ENCODE peak calls at places on chromosome 22, in seven cellular contexts. One of them, this sample, is unnamed.

GRCh38 chr22:46794067-46794466 is 31.6 kb downstream of the TBC1D22A start:
- DNase-seq in thoracic aorta: no peak
- DNase-seq in naive thymus-derived CD8-positive, alpha-beta T cell: no peak
- DNase-seq in NCI-H1105: no peak
- DNase-seq in activated CD4-positive, alpha-beta T cell treated with anti-CD3 and anti-CD28 coated beads for 24 hours: no peak
- DNase-seq in cardiac fibroblast: no peak
- DNase-seq in stimulated activated CD8-positive, alpha-beta memory T cell treated with anti-CD3 and anti-CD28 coated beads, Interleukin-4, amount 100 ng/mL, for 4 hours: no peak
- DNase-seq in this sample: no peak

GRCh38 chr22:20430641-20431519 is 6.7 kb downstream of the SCARF2 start:
- DNase-seq in thoracic aorta: no peak
- DNase-seq in cardiac fibroblast: no peak
- DNase-seq in NCI-H1105: peak; percentile 51
- DNase-seq in stimulated activated CD8-positive, alpha-beta memory T cell treated with anti-CD3 and anti-CD28 coated beads, Interleukin-4, amount 100 ng/mL, for 4 hours: no peak
- DNase-seq in naive thymus-derived CD8-positive, alpha-beta T cell: peak; percentile 43
- DNase-seq in activated CD4-positive, alpha-beta T cell treated with anti-CD3 and anti-CD28 coated beads for 24 hours: no peak
- DNase-seq in this sample: peak; percentile 96

GRCh38 chr22:43828711-43829447 is 16.8 kb upstream of the EFCAB6 start:
- DNase-seq in cardiac fibroblast: peak; percentile 66
- DNase-seq in activated CD4-positive, alpha-beta T cell treated with anti-CD3 and anti-CD28 coated beads for 24 hours: no peak
- DNase-seq in NCI-H1105: no peak
- DNase-seq in stimulated activated CD8-positive, alpha-beta memory T cell treated with anti-CD3 and anti-CD28 coated beads, Interleukin-4, amount 100 ng/mL, for 4 hours: no peak
- DNase-seq in naive thymus-derived CD8-positive, alpha-beta T cell: no peak
- DNase-seq in thoracic aorta: no peak
- DNase-seq in this sample: no peak

GRCh38 chr22:42651134-42651533 is 1.9 kb upstream of the CYB5R3 start:
- DNase-seq in naive thymus-derived CD8-positive, alpha-beta T cell: no peak
- DNase-seq in thoracic aorta: no peak
- DNase-seq in NCI-H1105: no peak
- DNase-seq in activated CD4-positive, alpha-beta T cell treated with anti-CD3 and anti-CD28 coated beads for 24 hours: no peak
- DNase-seq in stimulated activated CD8-positive, alpha-beta memory T cell treated with anti-CD3 and anti-CD28 coated beads, Interleukin-4, amount 100 ng/mL, for 4 hours: no peak
- DNase-seq in cardiac fibroblast: peak; percentile 26
- DNase-seq in this sample: no peak

GRCh38 chr22:23834830-23835772 is 3.7 kb downstream of the DERL3 start:
- DNase-seq in naive thymus-derived CD8-positive, alpha-beta T cell: no peak
- DNase-seq in activated CD4-positive, alpha-beta T cell treated with anti-CD3 and anti-CD28 coated beads for 24 hours: no peak
- DNase-seq in NCI-H1105: no peak
- DNase-seq in thoracic aorta: no peak
- DNase-seq in stimulated activated CD8-positive, alpha-beta memory T cell treated with anti-CD3 and anti-CD28 coated beads, Interleukin-4, amount 100 ng/mL, for 4 hours: no peak
- DNase-seq in cardiac fibroblast: no peak
- DNase-seq in this sample: no peak

GRCh38 chr22:44842417-44842816 is 90.0 kb downstream of the ARHGAP8 start:
- DNase-seq in cardiac fibroblast: no peak
- DNase-seq in NCI-H1105: no peak
- DNase-seq in stimulated activated CD8-positive, alpha-beta memory T cell treated with anti-CD3 and anti-CD28 coated beads, Interleukin-4, amount 100 ng/mL, for 4 hours: no peak
- DNase-seq in activated CD4-positive, alpha-beta T cell treated with anti-CD3 and anti-CD28 coated beads for 24 hours: no peak
- DNase-seq in thoracic aorta: no peak
- DNase-seq in naive thymus-derived CD8-positive, alpha-beta T cell: no peak
- DNase-seq in this sample: no peak

GRCh38 chr22:38796262-38796957 is 2.5 kb upstream of the DNAL4 start:
- DNase-seq in naive thymus-derived CD8-positive, alpha-beta T cell: no peak
- DNase-seq in thoracic aorta: no peak
- DNase-seq in stimulated activated CD8-positive, alpha-beta memory T cell treated with anti-CD3 and anti-CD28 coated beads, Interleukin-4, amount 100 ng/mL, for 4 hours: no peak
- DNase-seq in activated CD4-positive, alpha-beta T cell treated with anti-CD3 and anti-CD28 coated beads for 24 hours: no peak
- DNase-seq in NCI-H1105: no peak
- DNase-seq in cardiac fibroblast: peak; percentile 56
- DNase-seq in this sample: no peak

GRCh38 chr22:17980013-17980510 is 44.3 kb downstream of the MICAL3 start:
- DNase-seq in cardiac fibroblast: no peak
- DNase-seq in NCI-H1105: no peak
- DNase-seq in thoracic aorta: no peak
- DNase-seq in activated CD4-positive, alpha-beta T cell treated with anti-CD3 and anti-CD28 coated beads for 24 hours: no peak
- DNase-seq in naive thymus-derived CD8-positive, alpha-beta T cell: no peak
- DNase-seq in stimulated activated CD8-positive, alpha-beta memory T cell treated with anti-CD3 and anti-CD28 coated beads, Interleukin-4, amount 100 ng/mL, for 4 hours: no peak
- DNase-seq in this sample: no peak

GRCh38 chr22:28544431-28544868 is 135.2 kb downstream of the TTC28 start:
- DNase-seq in naive thymus-derived CD8-positive, alpha-beta T cell: no peak
- DNase-seq in thoracic aorta: no peak
- DNase-seq in stimulated activated CD8-positive, alpha-beta memory T cell treated with anti-CD3 and anti-CD28 coated beads, Interleukin-4, amount 100 ng/mL, for 4 hours: no peak
- DNase-seq in activated CD4-positive, alpha-beta T cell treated with anti-CD3 and anti-CD28 coated beads for 24 hours: no peak
- DNase-seq in NCI-H1105: no peak
- DNase-seq in cardiac fibroblast: peak; percentile 3
- DNase-seq in this sample: no peak

GRCh38 chr22:23829845-23830372 is 8.9 kb downstream of the DERL3 start:
- DNase-seq in NCI-H1105: no peak
- DNase-seq in thoracic aorta: no peak
- DNase-seq in cardiac fibroblast: peak; percentile 82
- DNase-seq in stimulated activated CD8-positive, alpha-beta memory T cell treated with anti-CD3 and anti-CD28 coated beads, Interleukin-4, amount 100 ng/mL, for 4 hours: no peak
- DNase-seq in activated CD4-positive, alpha-beta T cell treated with anti-CD3 and anti-CD28 coated beads for 24 hours: no peak
- DNase-seq in naive thymus-derived CD8-positive, alpha-beta T cell: no peak
- DNase-seq in this sample: no peak

GRCh38 chr22:39625554-39626537 is 55.3 kb downstream of the CACNA1I start:
- DNase-seq in stimulated activated CD8-positive, alpha-beta memory T cell treated with anti-CD3 and anti-CD28 coated beads, Interleukin-4, amount 100 ng/mL, for 4 hours: no peak
- DNase-seq in cardiac fibroblast: no peak
- DNase-seq in thoracic aorta: no peak
- DNase-seq in NCI-H1105: no peak
- DNase-seq in activated CD4-positive, alpha-beta T cell treated with anti-CD3 and anti-CD28 coated beads for 24 hours: no peak
- DNase-seq in naive thymus-derived CD8-positive, alpha-beta T cell: no peak
- DNase-seq in this sample: no peak

GRCh38 chr22:30649430-30650007 is 13.9 kb downstream of the SLC35E4 start:
- DNase-seq in NCI-H1105: no peak
- DNase-seq in cardiac fibroblast: peak; percentile 88
- DNase-seq in stimulated activated CD8-positive, alpha-beta memory T cell treated with anti-CD3 and anti-CD28 coated beads, Interleukin-4, amount 100 ng/mL, for 4 hours: peak; percentile 65
- DNase-seq in activated CD4-positive, alpha-beta T cell treated with anti-CD3 and anti-CD28 coated beads for 24 hours: peak; percentile 81
- DNase-seq in thoracic aorta: no peak
- DNase-seq in naive thymus-derived CD8-positive, alpha-beta T cell: no peak
- DNase-seq in this sample: no peak

GRCh38 chr22:20156611-20157415 is 6.0 kb upstream of the CCDC188 start:
- DNase-seq in activated CD4-positive, alpha-beta T cell treated with anti-CD3 and anti-CD28 coated beads for 24 hours: peak; percentile 85
- DNase-seq in stimulated activated CD8-positive, alpha-beta memory T cell treated with anti-CD3 and anti-CD28 coated beads, Interleukin-4, amount 100 ng/mL, for 4 hours: peak; percentile 93
- DNase-seq in NCI-H1105: peak; percentile 63
- DNase-seq in naive thymus-derived CD8-positive, alpha-beta T cell: peak; percentile 82
- DNase-seq in cardiac fibroblast: peak; percentile 78
- DNase-seq in thoracic aorta: peak; percentile 36
- DNase-seq in this sample: peak; percentile 96

GRCh38 chr22:43000441-43001175 is 14.3 kb downstream of the PACSIN2 start:
- DNase-seq in activated CD4-positive, alpha-beta T cell treated with anti-CD3 and anti-CD28 coated beads for 24 hours: peak; percentile 30
- DNase-seq in NCI-H1105: no peak
- DNase-seq in naive thymus-derived CD8-positive, alpha-beta T cell: no peak
- DNase-seq in cardiac fibroblast: peak; percentile 63
- DNase-seq in thoracic aorta: no peak
- DNase-seq in stimulated activated CD8-positive, alpha-beta memory T cell treated with anti-CD3 and anti-CD28 coated beads, Interleukin-4, amount 100 ng/mL, for 4 hours: no peak
- DNase-seq in this sample: no peak

GRCh38 chr22:31895317-31896133 is 48.8 kb upstream of the YWHAH start:
- DNase-seq in NCI-H1105: no peak
- DNase-seq in naive thymus-derived CD8-positive, alpha-beta T cell: no peak
- DNase-seq in cardiac fibroblast: no peak
- DNase-seq in thoracic aorta: no peak
- DNase-seq in activated CD4-positive, alpha-beta T cell treated with anti-CD3 and anti-CD28 coated beads for 24 hours: no peak
- DNase-seq in stimulated activated CD8-positive, alpha-beta memory T cell treated with anti-CD3 and anti-CD28 coated beads, Interleukin-4, amount 100 ng/mL, for 4 hours: no peak
- DNase-seq in this sample: no peak

GRCh38 chr22:44676441-44677298 is 25.3 kb upstream of the PRR5 start:
- DNase-seq in naive thymus-derived CD8-positive, alpha-beta T cell: no peak
- DNase-seq in stimulated activated CD8-positive, alpha-beta memory T cell treated with anti-CD3 and anti-CD28 coated beads, Interleukin-4, amount 100 ng/mL, for 4 hours: no peak
- DNase-seq in thoracic aorta: no peak
- DNase-seq in cardiac fibroblast: no peak
- DNase-seq in activated CD4-positive, alpha-beta T cell treated with anti-CD3 and anti-CD28 coated beads for 24 hours: no peak
- DNase-seq in NCI-H1105: no peak
- DNase-seq in this sample: peak; percentile 55

GRCh38 chr22:26656896-26657851 is at the start of gene MIAT:
- DNase-seq in thoracic aorta: no peak
- DNase-seq in NCI-H1105: peak; percentile 36
- DNase-seq in activated CD4-positive, alpha-beta T cell treated with anti-CD3 and anti-CD28 coated beads for 24 hours: no peak
- DNase-seq in cardiac fibroblast: peak; percentile 23
- DNase-seq in naive thymus-derived CD8-positive, alpha-beta T cell: peak; percentile 64
- DNase-seq in stimulated activated CD8-positive, alpha-beta memory T cell treated with anti-CD3 and anti-CD28 coated beads, Interleukin-4, amount 100 ng/mL, for 4 hours: no peak
- DNase-seq in this sample: no peak

GRCh38 chr22:21762712-21763581 is 27.4 kb upstream of the YPEL1 start:
- DNase-seq in cardiac fibroblast: no peak
- DNase-seq in activated CD4-positive, alpha-beta T cell treated with anti-CD3 and anti-CD28 coated beads for 24 hours: peak; percentile 39
- DNase-seq in thoracic aorta: no peak
- DNase-seq in NCI-H1105: no peak
- DNase-seq in stimulated activated CD8-positive, alpha-beta memory T cell treated with anti-CD3 and anti-CD28 coated beads, Interleukin-4, amount 100 ng/mL, for 4 hours: no peak
- DNase-seq in naive thymus-derived CD8-positive, alpha-beta T cell: no peak
- DNase-seq in this sample: no peak

GRCh38 chr22:43060213-43060612 is 29.0 kb downstream of the TTLL1 start:
- DNase-seq in naive thymus-derived CD8-positive, alpha-beta T cell: peak; percentile 11
- DNase-seq in cardiac fibroblast: peak; percentile 21
- DNase-seq in activated CD4-positive, alpha-beta T cell treated with anti-CD3 and anti-CD28 coated beads for 24 hours: peak; percentile 4
- DNase-seq in thoracic aorta: no peak
- DNase-seq in stimulated activated CD8-positive, alpha-beta memory T cell treated with anti-CD3 and anti-CD28 coated beads, Interleukin-4, amount 100 ng/mL, for 4 hours: no peak
- DNase-seq in NCI-H1105: peak; percentile 18
- DNase-seq in this sample: peak; percentile 64

GRCh38 chr22:44188986-44189630 is 8.4 kb downstream of the PARVG start:
- DNase-seq in NCI-H1105: no peak
- DNase-seq in activated CD4-positive, alpha-beta T cell treated with anti-CD3 and anti-CD28 coated beads for 24 hours: no peak
- DNase-seq in thoracic aorta: no peak
- DNase-seq in stimulated activated CD8-positive, alpha-beta memory T cell treated with anti-CD3 and anti-CD28 coated beads, Interleukin-4, amount 100 ng/mL, for 4 hours: no peak
- DNase-seq in cardiac fibroblast: no peak
- DNase-seq in naive thymus-derived CD8-positive, alpha-beta T cell: no peak
- DNase-seq in this sample: no peak

GRCh38 chr22:37566903-37567798 is 6.9 kb downstream of the CDC42EP1 start:
- DNase-seq in naive thymus-derived CD8-positive, alpha-beta T cell: peak; percentile 80
- DNase-seq in stimulated activated CD8-positive, alpha-beta memory T cell treated with anti-CD3 and anti-CD28 coated beads, Interleukin-4, amount 100 ng/mL, for 4 hours: peak; percentile 86
- DNase-seq in thoracic aorta: no peak
- DNase-seq in NCI-H1105: peak; percentile 40
- DNase-seq in activated CD4-positive, alpha-beta T cell treated with anti-CD3 and anti-CD28 coated beads for 24 hours: peak; percentile 83
- DNase-seq in cardiac fibroblast: peak; percentile 67
- DNase-seq in this sample: peak; percentile 84

GRCh38 chr22:47175761-47176359 is 413.4 kb downstream of the TBC1D22A start:
- DNase-seq in stimulated activated CD8-positive, alpha-beta memory T cell treated with anti-CD3 and anti-CD28 coated beads, Interleukin-4, amount 100 ng/mL, for 4 hours: no peak
- DNase-seq in naive thymus-derived CD8-positive, alpha-beta T cell: no peak
- DNase-seq in thoracic aorta: no peak
- DNase-seq in cardiac fibroblast: no peak
- DNase-seq in NCI-H1105: no peak
- DNase-seq in activated CD4-positive, alpha-beta T cell treated with anti-CD3 and anti-CD28 coated beads for 24 hours: no peak
- DNase-seq in this sample: no peak

GRCh38 chr22:32502346-32502745 is 27.7 kb downstream of the FBXO7 start:
- DNase-seq in thoracic aorta: no peak
- DNase-seq in activated CD4-positive, alpha-beta T cell treated with anti-CD3 and anti-CD28 coated beads for 24 hours: no peak
- DNase-seq in NCI-H1105: no peak
- DNase-seq in cardiac fibroblast: no peak
- DNase-seq in stimulated activated CD8-positive, alpha-beta memory T cell treated with anti-CD3 and anti-CD28 coated beads, Interleukin-4, amount 100 ng/mL, for 4 hours: no peak
- DNase-seq in naive thymus-derived CD8-positive, alpha-beta T cell: no peak
- DNase-seq in this sample: no peak

GRCh38 chr22:42452456-42452855 is 20.3 kb upstream of the NFAM1 start:
- DNase-seq in thoracic aorta: no peak
- DNase-seq in stimulated activated CD8-positive, alpha-beta memory T cell treated with anti-CD3 and anti-CD28 coated beads, Interleukin-4, amount 100 ng/mL, for 4 hours: no peak
- DNase-seq in naive thymus-derived CD8-positive, alpha-beta T cell: no peak
- DNase-seq in cardiac fibroblast: no peak
- DNase-seq in activated CD4-positive, alpha-beta T cell treated with anti-CD3 and anti-CD28 coated beads for 24 hours: no peak
- DNase-seq in NCI-H1105: no peak
- DNase-seq in this sample: no peak

GRCh38 chr22:23722168-23722567 is 28.7 kb downstream of the ZNF70 start:
- DNase-seq in NCI-H1105: no peak
- DNase-seq in cardiac fibroblast: no peak
- DNase-seq in thoracic aorta: no peak
- DNase-seq in activated CD4-positive, alpha-beta T cell treated with anti-CD3 and anti-CD28 coated beads for 24 hours: no peak
- DNase-seq in stimulated activated CD8-positive, alpha-beta memory T cell treated with anti-CD3 and anti-CD28 coated beads, Interleukin-4, amount 100 ng/mL, for 4 hours: no peak
- DNase-seq in naive thymus-derived CD8-positive, alpha-beta T cell: no peak
- DNase-seq in this sample: no peak

GRCh38 chr22:38191746-38192474 is 9.9 kb upstream of the MAFF start:
- DNase-seq in thoracic aorta: no peak
- DNase-seq in activated CD4-positive, alpha-beta T cell treated with anti-CD3 and anti-CD28 coated beads for 24 hours: no peak
- DNase-seq in NCI-H1105: no peak
- DNase-seq in cardiac fibroblast: no peak
- DNase-seq in stimulated activated CD8-positive, alpha-beta memory T cell treated with anti-CD3 and anti-CD28 coated beads, Interleukin-4, amount 100 ng/mL, for 4 hours: no peak
- DNase-seq in naive thymus-derived CD8-positive, alpha-beta T cell: no peak
- DNase-seq in this sample: no peak

GRCh38 chr22:41874090-41874489 is 40.8 kb downstream of the SHISA8 start:
- DNase-seq in activated CD4-positive, alpha-beta T cell treated with anti-CD3 and anti-CD28 coated beads for 24 hours: no peak
- DNase-seq in naive thymus-derived CD8-positive, alpha-beta T cell: no peak
- DNase-seq in stimulated activated CD8-positive, alpha-beta memory T cell treated with anti-CD3 and anti-CD28 coated beads, Interleukin-4, amount 100 ng/mL, for 4 hours: no peak
- DNase-seq in cardiac fibroblast: no peak
- DNase-seq in NCI-H1105: no peak
- DNase-seq in thoracic aorta: no peak
- DNase-seq in this sample: no peak

GRCh38 chr22:22213231-22213630 is 31.4 kb upstream of the VPREB1 start:
- DNase-seq in NCI-H1105: no peak
- DNase-seq in naive thymus-derived CD8-positive, alpha-beta T cell: no peak
- DNase-seq in cardiac fibroblast: no peak
- DNase-seq in activated CD4-positive, alpha-beta T cell treated with anti-CD3 and anti-CD28 coated beads for 24 hours: no peak
- DNase-seq in thoracic aorta: no peak
- DNase-seq in stimulated activated CD8-positive, alpha-beta memory T cell treated with anti-CD3 and anti-CD28 coated beads, Interleukin-4, amount 100 ng/mL, for 4 hours: no peak
- DNase-seq in this sample: no peak

GRCh38 chr22:48619721-48620120 is 1208.0 kb downstream of the BRD1 start:
- DNase-seq in stimulated activated CD8-positive, alpha-beta memory T cell treated with anti-CD3 and anti-CD28 coated beads, Interleukin-4, amount 100 ng/mL, for 4 hours: no peak
- DNase-seq in naive thymus-derived CD8-positive, alpha-beta T cell: no peak
- DNase-seq in thoracic aorta: no peak
- DNase-seq in cardiac fibroblast: no peak
- DNase-seq in activated CD4-positive, alpha-beta T cell treated with anti-CD3 and anti-CD28 coated beads for 24 hours: no peak
- DNase-seq in NCI-H1105: no peak
- DNase-seq in this sample: no peak

GRCh38 chr22:27331526-27332281 is 469.9 kb downstream of the MN1 start:
- DNase-seq in cardiac fibroblast: peak; percentile 58
- DNase-seq in activated CD4-positive, alpha-beta T cell treated with anti-CD3 and anti-CD28 coated beads for 24 hours: no peak
- DNase-seq in thoracic aorta: peak; percentile 13
- DNase-seq in naive thymus-derived CD8-positive, alpha-beta T cell: no peak
- DNase-seq in stimulated activated CD8-positive, alpha-beta memory T cell treated with anti-CD3 and anti-CD28 coated beads, Interleukin-4, amount 100 ng/mL, for 4 hours: no peak
- DNase-seq in NCI-H1105: no peak
- DNase-seq in this sample: no peak

GRCh38 chr22:30747493-30747892 is 52.8 kb downstream of the OSBP2 start:
- DNase-seq in activated CD4-positive, alpha-beta T cell treated with anti-CD3 and anti-CD28 coated beads for 24 hours: no peak
- DNase-seq in naive thymus-derived CD8-positive, alpha-beta T cell: no peak
- DNase-seq in cardiac fibroblast: no peak
- DNase-seq in NCI-H1105: no peak
- DNase-seq in thoracic aorta: no peak
- DNase-seq in stimulated activated CD8-positive, alpha-beta memory T cell treated with anti-CD3 and anti-CD28 coated beads, Interleukin-4, amount 100 ng/mL, for 4 hours: no peak
- DNase-seq in this sample: no peak

GRCh38 chr22:31284241-31284745 is 8.0 kb downstream of the PIK3IP1 start:
- DNase-seq in NCI-H1105: no peak
- DNase-seq in thoracic aorta: no peak
- DNase-seq in cardiac fibroblast: no peak
- DNase-seq in stimulated activated CD8-positive, alpha-beta memory T cell treated with anti-CD3 and anti-CD28 coated beads, Interleukin-4, amount 100 ng/mL, for 4 hours: no peak
- DNase-seq in activated CD4-positive, alpha-beta T cell treated with anti-CD3 and anti-CD28 coated beads for 24 hours: no peak
- DNase-seq in naive thymus-derived CD8-positive, alpha-beta T cell: no peak
- DNase-seq in this sample: no peak

GRCh38 chr22:25095869-25096268 is 103.8 kb upstream of the CRYBB3 start:
- DNase-seq in stimulated activated CD8-positive, alpha-beta memory T cell treated with anti-CD3 and anti-CD28 coated beads, Interleukin-4, amount 100 ng/mL, for 4 hours: no peak
- DNase-seq in activated CD4-positive, alpha-beta T cell treated with anti-CD3 and anti-CD28 coated beads for 24 hours: no peak
- DNase-seq in naive thymus-derived CD8-positive, alpha-beta T cell: no peak
- DNase-seq in cardiac fibroblast: no peak
- DNase-seq in thoracic aorta: no peak
- DNase-seq in NCI-H1105: no peak
- DNase-seq in this sample: no peak

GRCh38 chr22:24985824-24986214 is 33.3 kb downstream of the KIAA1671 start:
- DNase-seq in stimulated activated CD8-positive, alpha-beta memory T cell treated with anti-CD3 and anti-CD28 coated beads, Interleukin-4, amount 100 ng/mL, for 4 hours: no peak
- DNase-seq in activated CD4-positive, alpha-beta T cell treated with anti-CD3 and anti-CD28 coated beads for 24 hours: no peak
- DNase-seq in naive thymus-derived CD8-positive, alpha-beta T cell: no peak
- DNase-seq in thoracic aorta: no peak
- DNase-seq in cardiac fibroblast: peak; percentile 97
- DNase-seq in NCI-H1105: no peak
- DNase-seq in this sample: no peak

GRCh38 chr22:32574397-32574796 is 99.8 kb downstream of the FBXO7 start:
- DNase-seq in naive thymus-derived CD8-positive, alpha-beta T cell: no peak
- DNase-seq in NCI-H1105: no peak
- DNase-seq in activated CD4-positive, alpha-beta T cell treated with anti-CD3 and anti-CD28 coated beads for 24 hours: no peak
- DNase-seq in cardiac fibroblast: no peak
- DNase-seq in stimulated activated CD8-positive, alpha-beta memory T cell treated with anti-CD3 and anti-CD28 coated beads, Interleukin-4, amount 100 ng/mL, for 4 hours: no peak
- DNase-seq in thoracic aorta: no peak
- DNase-seq in this sample: no peak

GRCh38 chr22:46479046-46479445 is 58.4 kb downstream of the CELSR1 start:
- DNase-seq in cardiac fibroblast: no peak
- DNase-seq in thoracic aorta: no peak
- DNase-seq in naive thymus-derived CD8-positive, alpha-beta T cell: no peak
- DNase-seq in activated CD4-positive, alpha-beta T cell treated with anti-CD3 and anti-CD28 coated beads for 24 hours: no peak
- DNase-seq in stimulated activated CD8-positive, alpha-beta memory T cell treated with anti-CD3 and anti-CD28 coated beads, Interleukin-4, amount 100 ng/mL, for 4 hours: no peak
- DNase-seq in NCI-H1105: no peak
- DNase-seq in this sample: no peak

GRCh38 chr22:50247748-50248147 is 2.9 kb upstream of the TUBGCP6 start:
- DNase-seq in activated CD4-positive, alpha-beta T cell treated with anti-CD3 and anti-CD28 coated beads for 24 hours: no peak
- DNase-seq in stimulated activated CD8-positive, alpha-beta memory T cell treated with anti-CD3 and anti-CD28 coated beads, Interleukin-4, amount 100 ng/mL, for 4 hours: no peak
- DNase-seq in cardiac fibroblast: peak; percentile 80
- DNase-seq in thoracic aorta: no peak
- DNase-seq in naive thymus-derived CD8-positive, alpha-beta T cell: no peak
- DNase-seq in NCI-H1105: no peak
- DNase-seq in this sample: no peak

GRCh38 chr22:20244250-20244648 is 23.9 kb downstream of the RTN4R start:
- DNase-seq in naive thymus-derived CD8-positive, alpha-beta T cell: no peak
- DNase-seq in thoracic aorta: no peak
- DNase-seq in activated CD4-positive, alpha-beta T cell treated with anti-CD3 and anti-CD28 coated beads for 24 hours: no peak
- DNase-seq in cardiac fibroblast: no peak
- DNase-seq in NCI-H1105: no peak
- DNase-seq in stimulated activated CD8-positive, alpha-beta memory T cell treated with anti-CD3 and anti-CD28 coated beads, Interleukin-4, amount 100 ng/mL, for 4 hours: no peak
- DNase-seq in this sample: no peak

This sample was measured in HuH-7.5.